ENCODE peak calls at places on chromosomes 16 and 17, in eight cellular contexts. One of them, this sample, is unnamed. For H3K4me1, the result is how much of the 10 kb centered on the place peaks cover.

GRCh38 chr16:69338557-69339288 is 641 bp downstream of the COG8 start:
- DNase-seq in A673: no peak
- DNase-seq in CD8-positive, alpha-beta T cell: no peak
- DNase-seq in endodermal cell: no peak
- DNase-seq in Peyer's patch: no peak
- DNase-seq in heart left ventricle: no peak
- DNase-seq in BE2C: no peak
- DNase-seq in uterus: no peak
- DNase-seq in this sample: no peak

GRCh38 chr16:80940069-80940856 is 66.4 kb downstream of the CMC2 start:
- DNase-seq in heart left ventricle: no peak
- DNase-seq in endodermal cell: no peak
- DNase-seq in BE2C: no peak
- DNase-seq in uterus: no peak
- DNase-seq in A673: no peak
- DNase-seq in CD8-positive, alpha-beta T cell: no peak
- DNase-seq in Peyer's patch: no peak
- DNase-seq in this sample: no peak

GRCh38 chr17:31517524-31517923 is 126.0 kb downstream of the RAB11FIP4 start:
- DNase-seq in A673: no peak
- DNase-seq in BE2C: peak
- DNase-seq in CD8-positive, alpha-beta T cell: no peak
- DNase-seq in uterus: no peak
- DNase-seq in heart left ventricle: no peak
- DNase-seq in Peyer's patch: peak
- DNase-seq in endodermal cell: peak
- DNase-seq in this sample: no peak

GRCh38 chr16:7374614-7375174 is 42.0 kb downstream of the RBFOX1 start:
- DNase-seq in CD8-positive, alpha-beta T cell: no peak
- DNase-seq in endodermal cell: no peak
- DNase-seq in Peyer's patch: no peak
- DNase-seq in heart left ventricle: no peak
- DNase-seq in uterus: no peak
- DNase-seq in A673: no peak
- DNase-seq in BE2C: no peak
- DNase-seq in this sample: no peak

GRCh38 chr17:31216053-31216751 is 80.8 kb downstream of the OMG start:
- DNase-seq in CD8-positive, alpha-beta T cell: no peak
- DNase-seq in endodermal cell: no peak
- DNase-seq in uterus: no peak
- DNase-seq in A673: peak
- DNase-seq in Peyer's patch: no peak
- DNase-seq in heart left ventricle: no peak
- DNase-seq in BE2C: no peak
- DNase-seq in this sample: no peak

GRCh38 chr17:66415366-66416206 is 113.2 kb downstream of the PRKCA start:
- DNase-seq in endodermal cell: no peak
- DNase-seq in CD8-positive, alpha-beta T cell: no peak
- DNase-seq in BE2C: no peak
- DNase-seq in A673: no peak
- DNase-seq in uterus: no peak
- DNase-seq in heart left ventricle: no peak
- DNase-seq in Peyer's patch: no peak
- DNase-seq in this sample: no peak

GRCh38 chr16:31225193-31225592 is 8.3 kb upstream of the PYDC1 start:
- DNase-seq in A673: no peak
- DNase-seq in Peyer's patch: no peak
- DNase-seq in heart left ventricle: no peak
- DNase-seq in CD8-positive, alpha-beta T cell: no peak
- DNase-seq in uterus: no peak
- DNase-seq in endodermal cell: no peak
- DNase-seq in BE2C: no peak
- DNase-seq in this sample: no peak

GRCh38 chr16:88999457-89000206 is 22.6 kb upstream of the CBFA2T3 start:
- DNase-seq in A673: no peak
- DNase-seq in heart left ventricle: no peak
- DNase-seq in endodermal cell: peak
- DNase-seq in CD8-positive, alpha-beta T cell: no peak
- DNase-seq in Peyer's patch: no peak
- DNase-seq in uterus: no peak
- DNase-seq in BE2C: no peak
- DNase-seq in this sample: no peak

GRCh38 chr17:77704048-77704815 is 254.3 kb upstream of the TNRC6C start:
- DNase-seq in A673: no peak
- DNase-seq in endodermal cell: peak
- DNase-seq in uterus: no peak
- DNase-seq in Peyer's patch: no peak
- DNase-seq in heart left ventricle: no peak
- DNase-seq in BE2C: no peak
- DNase-seq in CD8-positive, alpha-beta T cell: no peak
- DNase-seq in this sample: no peak

GRCh38 chr16:88747588-88748301 is 37.3 kb downstream of the PIEZO1 start:
- DNase-seq in CD8-positive, alpha-beta T cell: no peak
- DNase-seq in uterus: no peak
- DNase-seq in BE2C: no peak
- DNase-seq in Peyer's patch: peak
- DNase-seq in A673: peak
- DNase-seq in heart left ventricle: no peak
- DNase-seq in endodermal cell: peak
- DNase-seq in this sample: no peak

GRCh38 chr16:61820398-61820797 is 215.8 kb downstream of the CDH8 start:
- DNase-seq in Peyer's patch: no peak
- DNase-seq in heart left ventricle: no peak
- DNase-seq in CD8-positive, alpha-beta T cell: no peak
- DNase-seq in uterus: no peak
- DNase-seq in BE2C: no peak
- DNase-seq in endodermal cell: no peak
- DNase-seq in A673: no peak
- DNase-seq in this sample: no peak

GRCh38 chr17:75601057-75601987 is 13.7 kb downstream of the MYO15B start:
- DNase-seq in heart left ventricle: peak
- DNase-seq in CD8-positive, alpha-beta T cell: peak
- DNase-seq in endodermal cell: peak
- DNase-seq in BE2C: peak
- DNase-seq in Peyer's patch: peak
- DNase-seq in A673: peak
- DNase-seq in uterus: no peak
- DNase-seq in this sample: no peak

GRCh38 chr16:23448392-23448791 is 4.6 kb downstream of the COG7 start:
- DNase-seq in uterus: no peak
- DNase-seq in A673: no peak
- DNase-seq in Peyer's patch: no peak
- DNase-seq in heart left ventricle: no peak
- DNase-seq in CD8-positive, alpha-beta T cell: no peak
- DNase-seq in BE2C: no peak
- DNase-seq in endodermal cell: no peak
- DNase-seq in this sample: no peak

GRCh38 chr16:66954097-66954659 is 6.9 kb upstream of the CES3 start:
- DNase-seq in CD8-positive, alpha-beta T cell: peak
- DNase-seq in A673: peak
- DNase-seq in heart left ventricle: no peak
- DNase-seq in endodermal cell: peak
- DNase-seq in Peyer's patch: peak
- DNase-seq in uterus: peak
- DNase-seq in BE2C: peak
- DNase-seq in this sample: peak

GRCh38 chr16:68646948-68647659 is 2.0 kb downstream of the CDH3 start:
- DNase-seq in A673: peak
- DNase-seq in CD8-positive, alpha-beta T cell: no peak
- DNase-seq in heart left ventricle: no peak
- DNase-seq in endodermal cell: no peak
- DNase-seq in Peyer's patch: no peak
- DNase-seq in uterus: no peak
- DNase-seq in BE2C: no peak
- DNase-seq in this sample: peak

GRCh38 chr17:53420035-53420641 is 402.6 kb upstream of the KIF2B start:
- DNase-seq in endodermal cell: no peak
- DNase-seq in A673: no peak
- DNase-seq in uterus: no peak
- DNase-seq in BE2C: no peak
- DNase-seq in heart left ventricle: no peak
- DNase-seq in CD8-positive, alpha-beta T cell: no peak
- DNase-seq in Peyer's patch: no peak
- DNase-seq in this sample: no peak

GRCh38 chr16:13194766-13195165 is 293.4 kb downstream of the SHISA9 start:
- DNase-seq in BE2C: no peak
- DNase-seq in CD8-positive, alpha-beta T cell: no peak
- DNase-seq in Peyer's patch: no peak
- DNase-seq in endodermal cell: no peak
- DNase-seq in heart left ventricle: no peak
- DNase-seq in uterus: no peak
- DNase-seq in A673: no peak
- DNase-seq in this sample: no peak

GRCh38 chr17:35889818-35890773 is 9.9 kb upstream of the CCL5 start:
- DNase-seq in CD8-positive, alpha-beta T cell: no peak
- DNase-seq in uterus: no peak
- DNase-seq in endodermal cell: no peak
- DNase-seq in BE2C: peak
- DNase-seq in A673: peak
- DNase-seq in heart left ventricle: no peak
- DNase-seq in Peyer's patch: no peak
- DNase-seq in this sample: no peak

GRCh38 chr17:59840908-59841666 is 51.7 kb downstream of the TUBD1 start:
- DNase-seq in endodermal cell: no peak
- DNase-seq in BE2C: no peak
- DNase-seq in CD8-positive, alpha-beta T cell: no peak
- DNase-seq in A673: no peak
- DNase-seq in uterus: no peak
- DNase-seq in heart left ventricle: no peak
- DNase-seq in Peyer's patch: no peak
- DNase-seq in this sample: no peak

GRCh38 chr17:58541249-58541648 is 26.8 kb upstream of the MTMR4 start:
- DNase-seq in heart left ventricle: no peak
- DNase-seq in BE2C: no peak
- DNase-seq in A673: no peak
- DNase-seq in Peyer's patch: no peak
- DNase-seq in CD8-positive, alpha-beta T cell: no peak
- DNase-seq in endodermal cell: peak
- DNase-seq in uterus: no peak
- DNase-seq in this sample: no peak

GRCh38 chr17:65984299-65984698 is 207.6 kb downstream of the CEP112 start:
- DNase-seq in heart left ventricle: no peak
- DNase-seq in endodermal cell: no peak
- DNase-seq in BE2C: no peak
- DNase-seq in uterus: no peak
- DNase-seq in Peyer's patch: no peak
- DNase-seq in CD8-positive, alpha-beta T cell: no peak
- DNase-seq in A673: no peak
- DNase-seq in this sample: no peak

GRCh38 chr17:51947160-51947559 is 211.4 kb downstream of the CA10 start:
- DNase-seq in CD8-positive, alpha-beta T cell: no peak
- DNase-seq in Peyer's patch: no peak
- DNase-seq in A673: no peak
- DNase-seq in endodermal cell: no peak
- DNase-seq in BE2C: no peak
- DNase-seq in uterus: no peak
- DNase-seq in heart left ventricle: no peak
- DNase-seq in this sample: peak

GRCh38 chr17:48814504-48814903 is 2.5 kb downstream of the TTLL6 start:
- DNase-seq in A673: peak
- DNase-seq in uterus: peak
- DNase-seq in CD8-positive, alpha-beta T cell: peak
- DNase-seq in BE2C: peak
- DNase-seq in endodermal cell: peak
- DNase-seq in heart left ventricle: peak
- DNase-seq in Peyer's patch: no peak
- DNase-seq in this sample: peak

GRCh38 chr16:71923941-71924690 is 28.8 kb downstream of the IST1 start:
- DNase-seq in Peyer's patch: no peak
- DNase-seq in CD8-positive, alpha-beta T cell: no peak
- DNase-seq in uterus: no peak
- DNase-seq in A673: no peak
- DNase-seq in heart left ventricle: no peak
- DNase-seq in endodermal cell: no peak
- DNase-seq in BE2C: no peak
- DNase-seq in this sample: no peak

GRCh38 chr17:15998031-15998574 is 1.4 kb downstream of the ZSWIM7 start:
- DNase-seq in uterus: no peak
- DNase-seq in endodermal cell: no peak
- DNase-seq in heart left ventricle: no peak
- DNase-seq in Peyer's patch: no peak
- DNase-seq in CD8-positive, alpha-beta T cell: no peak
- DNase-seq in A673: no peak
- DNase-seq in BE2C: no peak
- DNase-seq in this sample: no peak
- H3K4me3 ChIP-seq in uterus: no peak
- H3K4me3 ChIP-seq in endodermal cell: peak
- H3K4me3 ChIP-seq in heart left ventricle: no peak
- H3K4me3 ChIP-seq in Peyer's patch: no peak
- H3K4me3 ChIP-seq in CD8-positive, alpha-beta T cell: no peak
- H3K4me3 ChIP-seq in A673: peak
- H3K4me3 ChIP-seq in BE2C: no peak
- H3K4me3 ChIP-seq in this sample: no peak

DNA sequence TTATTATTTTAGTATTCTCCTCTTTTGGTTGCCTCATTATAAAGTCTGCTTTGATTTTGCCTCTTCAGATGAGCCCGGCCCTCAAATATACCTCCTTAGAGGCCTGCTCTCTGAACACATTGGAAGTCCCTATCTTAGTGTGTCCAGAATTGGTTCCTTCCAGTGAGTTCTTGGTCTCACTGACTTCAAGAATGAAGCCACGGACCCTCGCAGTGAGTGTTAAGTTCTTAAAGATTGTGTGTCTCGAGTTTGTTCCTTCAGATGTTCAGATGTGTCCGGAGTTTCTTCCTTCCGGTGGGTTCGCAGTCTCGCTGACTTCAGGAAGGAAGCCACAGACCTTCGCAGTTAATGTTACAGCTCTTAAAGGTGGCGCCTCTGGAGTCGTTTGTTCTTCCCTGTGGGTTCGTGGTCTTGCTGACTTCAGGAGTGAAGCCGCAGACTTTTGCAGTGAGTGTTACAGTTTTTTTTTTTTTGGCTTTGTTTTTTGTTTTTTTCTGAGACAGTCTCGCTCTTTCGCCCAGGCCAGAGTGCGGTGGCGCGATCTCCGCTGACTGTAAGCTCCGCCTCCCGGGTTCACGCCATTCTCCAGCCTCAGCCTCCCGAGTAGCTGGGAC is 45.8 kb upstream of the NOS2 start:
- DNase-seq in CD8-positive, alpha-beta T cell: peak
- DNase-seq in uterus: no peak
- DNase-seq in heart left ventricle: no peak
- DNase-seq in A673: no peak
- DNase-seq in BE2C: no peak
- DNase-seq in Peyer's patch: no peak
- DNase-seq in endodermal cell: peak
- DNase-seq in this sample: no peak
- H3K4me1 ChIP-seq in CD8-positive, alpha-beta T cell: under half
- H3K4me1 ChIP-seq in uterus: under half
- H3K4me1 ChIP-seq in heart left ventricle: under half
- H3K4me1 ChIP-seq in A673: under half
- H3K4me1 ChIP-seq in BE2C: under half
- H3K4me1 ChIP-seq in Peyer's patch: under half
- H3K4me1 ChIP-seq in endodermal cell: under half
- H3K4me1 ChIP-seq in this sample: under half

GRCh38 chr16:84603115-84603816 is 14.6 kb downstream of the COTL1 start:
- DNase-seq in CD8-positive, alpha-beta T cell: no peak
- DNase-seq in uterus: peak
- DNase-seq in A673: peak
- DNase-seq in heart left ventricle: peak
- DNase-seq in Peyer's patch: no peak
- DNase-seq in endodermal cell: no peak
- DNase-seq in BE2C: peak
- DNase-seq in this sample: no peak
- H3K4me3 ChIP-seq in CD8-positive, alpha-beta T cell: no peak
- H3K4me3 ChIP-seq in uterus: no peak
- H3K4me3 ChIP-seq in A673: no peak
- H3K4me3 ChIP-seq in heart left ventricle: no peak
- H3K4me3 ChIP-seq in Peyer's patch: peak
- H3K4me3 ChIP-seq in endodermal cell: no peak
- H3K4me3 ChIP-seq in BE2C: peak
- H3K4me3 ChIP-seq in this sample: no peak

GRCh38 chr17:28118362-28118761 is 75.9 kb downstream of the NLK start:
- DNase-seq in heart left ventricle: no peak
- DNase-seq in Peyer's patch: no peak
- DNase-seq in A673: no peak
- DNase-seq in BE2C: no peak
- DNase-seq in CD8-positive, alpha-beta T cell: no peak
- DNase-seq in endodermal cell: no peak
- DNase-seq in uterus: no peak
- DNase-seq in this sample: no peak
- H3K4me1 ChIP-seq in heart left ventricle: under half
- H3K4me1 ChIP-seq in Peyer's patch: under half
- H3K4me1 ChIP-seq in A673: under half
- H3K4me1 ChIP-seq in BE2C: under half
- H3K4me1 ChIP-seq in CD8-positive, alpha-beta T cell: under half
- H3K4me1 ChIP-seq in endodermal cell: under half
- H3K4me1 ChIP-seq in uterus: under half
- H3K4me1 ChIP-seq in this sample: under half

This sample was measured in prostate gland.